ENCODE peak calls at places on chromosome 5, in six cellular contexts. X is iPS DF 6.9, B is IMR-90, D is ecto neural progenitor cell, A is hepatic stellate cell, K is SK-MEL-5. W is an unnamed sample.

GRCh38 chr5:90747693-90748092 is 189.1 kb downstream of the ADGRV1 start:
- DNase-seq in A (no peak), X (no peak), B (no peak), K (no peak), D (no peak), W (no peak)

GRCh38 chr5:72467987-72468386 is 39.2 kb downstream of the ZNF366 start:
- DNase-seq in K (no peak), A (no peak), X (no peak), D (no peak), B (peak; percentile 40), W (no peak)

GRCh38 chr5:161602739-161603138 is 56.2 kb upstream of the GABRB2 start:
- DNase-seq in D (no peak), X (no peak), K (no peak), A (no peak), B (no peak), W (no peak)

GRCh38 chr5:50655810-50656205 is 10.6 kb upstream of the PARP8 start:
- DNase-seq in A (no peak), K (no peak), B (no peak), D (no peak), X (no peak), W (no peak)

GRCh38 chr5:101915559-101915958 is 380.5 kb downstream of the SLCO4C1 start:
- DNase-seq in K (no peak), X (no peak), A (no peak), D (no peak), B (no peak), W (no peak)

GRCh38 chr5:124923131-124923530 is 176.7 kb upstream of the ZNF608 start:
- DNase-seq in B (peak; percentile 24), K (peak; percentile 94), A (no peak), D (no peak), X (no peak), W (peak; percentile 22)

GRCh38 chr5:72529383-72529782 is 22.2 kb upstream of the ZNF366 start:
- DNase-seq in A (no peak), K (no peak), B (no peak), X (no peak), D (no peak), W (no peak)

GRCh38 chr5:172058088-172058487 is 51.6 kb upstream of the FBXW11 start:
- DNase-seq in X (no peak), D (no peak), B (no peak), A (no peak), K (peak; percentile 9), W (no peak)

GRCh38 chr5:36059571-36060515 is 6.8 kb downstream of the UGT3A2 start:
- DNase-seq in X (no peak), D (no peak), B (no peak), K (peak; percentile 32), A (no peak), W (no peak)

GRCh38 chr5:133996683-133997252 is 8.0 kb downstream of the VDAC1 start:
- DNase-seq in D (no peak), B (no peak), K (peak; percentile 55), X (no peak), A (no peak), W (no peak)

GRCh38 chr5:125521289-125521688 is 774.9 kb upstream of the ZNF608 start:
- DNase-seq in X (no peak), D (no peak), B (no peak), A (no peak), K (no peak), W (no peak)

GRCh38 chr5:168273056-168273980 is 18.1 kb upstream of the WWC1 start:
- DNase-seq in B (no peak), A (no peak), D (no peak), X (no peak), K (no peak), W (no peak)

GRCh38 chr5:50751064-50751657 is 84.7 kb downstream of the PARP8 start:
- DNase-seq in D (no peak), X (peak; percentile 9), A (peak; percentile 9), K (peak; percentile 79), B (peak; percentile 55), W (no peak)

W was measured in pulmonary artery endothelial cell.